ENCODE peak calls at places on chromosomes 13 and 19, in ten cellular contexts. V, X, J, N, Q, W, O, E, C and L are unnamed samples.

GRCh38 chr19:38006361-38007045 is 99.5 kb downstream of the SIPA1L3 start:
- DNase-seq in X (no peak), W (no peak), Q (no peak), J (no peak), C (no peak), V (no peak), N (no peak), O (no peak), E (no peak), L (no peak)

GRCh38 chr13:41694902-41695301 is 237.6 kb downstream of the RGCC start:
- DNase-seq in J (peak; percentile 87), E (no peak), V (no peak), Q (peak; percentile 53), N (peak; percentile 70), O (peak; percentile 24), C (peak; percentile 74), X (no peak), W (peak; percentile 55), L (peak; percentile 25)

GRCh38 chr13:39095500-39095899 is 57.2 kb downstream of the NHLRC3 start:
- DNase-seq in V (no peak), C (no peak), W (no peak), Q (no peak), O (peak; percentile 22), E (no peak), N (no peak), J (no peak), X (no peak), L (no peak)

GRCh38 chr13:88895261-88895941 is 1224.2 kb downstream of the SLITRK5 start:
- DNase-seq in O (no peak), W (no peak), C (peak; percentile 16), V (peak; percentile 56), E (no peak), Q (no peak), X (no peak), J (no peak), N (no peak), L (no peak)

GRCh38 chr19:10501971-10502523 is 1.1 kb downstream of the KEAP1 start:
- DNase-seq in W (peak; percentile 76), Q (peak; percentile 85), C (peak; percentile 86), E (peak; percentile 54), J (peak; percentile 67), N (no peak), X (peak; percentile 45), V (peak; percentile 74), O (peak; percentile 75), L (peak; percentile 89)

GRCh38 chr13:99723847-99724246 is 222.6 kb downstream of the TM9SF2 start:
- DNase-seq in Q (no peak), O (no peak), W (no peak), C (no peak), E (peak; percentile 66), X (no peak), J (no peak), N (no peak), V (no peak), L (no peak)

GRCh38 chr13:109871018-109871370 is 84.6 kb upstream of the IRS2 start:
- DNase-seq in C (no peak), N (no peak), W (no peak), Q (no peak), E (no peak), V (no peak), X (no peak), J (peak; percentile 59), O (no peak), L (no peak)

GRCh38 chr13:98657506-98658085 is 80.7 kb upstream of the STK24 start:
- DNase-seq in E (no peak), N (no peak), C (no peak), V (no peak), W (no peak), O (no peak), Q (no peak), X (no peak), J (no peak), L (no peak)

GRCh38 chr13:79805317-79805716 is 324.4 kb downstream of the NDFIP2 start:
- DNase-seq in C (no peak), J (no peak), N (no peak), E (peak; percentile 15), X (no peak), V (no peak), O (no peak), W (no peak), Q (no peak), L (no peak)

GRCh38 chr13:63161219-63161618 is 1745.6 kb upstream of the PCDH20 start:
- DNase-seq in V (no peak), O (no peak), Q (no peak), N (no peak), X (no peak), J (no peak), E (no peak), W (no peak), C (no peak), L (no peak)

GRCh38 chr13:95188128-95188527 is 113.1 kb downstream of the ABCC4 start:
- DNase-seq in O (no peak), N (no peak), V (no peak), W (no peak), J (no peak), X (no peak), C (no peak), E (no peak), Q (no peak), L (no peak)

GRCh38 chr19:47459477-47459876 is 12.2 kb downstream of the SLC8A2 start:
- DNase-seq in O (no peak), Q (no peak), V (no peak), J (no peak), C (no peak), X (no peak), E (no peak), W (no peak), N (no peak), L (no peak)

GRCh38 chr19:47465957-47466356 is 5.7 kb downstream of the SLC8A2 start:
- DNase-seq in E (no peak), N (no peak), W (no peak), V (no peak), C (no peak), Q (no peak), J (no peak), X (no peak), O (no peak), L (no peak)

GRCh38 chr19:47458672-47459071 is 13.0 kb downstream of the SLC8A2 start:
- DNase-seq in Q (no peak), V (no peak), J (no peak), X (no peak), N (no peak), O (no peak), W (no peak), C (no peak), E (no peak), L (no peak)

GRCh38 chr19:47464619-47465018 is 7.1 kb downstream of the SLC8A2 start:
- DNase-seq in N (no peak), E (no peak), C (no peak), J (no peak), V (no peak), W (no peak), Q (no peak), O (no peak), X (no peak), L (no peak)

DNA sequence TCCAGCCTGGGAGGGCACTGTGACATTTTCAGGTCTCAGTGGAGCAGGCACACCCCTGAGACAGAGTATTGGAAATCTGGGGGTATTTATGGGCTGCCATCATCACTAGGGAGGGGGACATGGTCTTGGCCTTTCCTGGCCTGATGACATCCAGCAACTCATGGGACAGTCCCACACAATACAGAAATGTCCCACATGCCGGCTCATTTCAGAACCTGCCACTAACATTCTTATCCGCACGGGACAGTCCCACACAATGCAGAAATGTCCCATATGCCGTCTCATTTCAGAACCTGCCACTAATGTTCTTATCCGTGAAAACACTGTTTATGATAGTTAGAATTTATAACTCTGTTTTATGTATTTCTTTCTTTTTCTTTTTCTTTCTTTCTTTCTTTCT is 9.8 kb downstream of the SLC8A2 start:
- DNase-seq in V (no peak), N (no peak), E (no peak), C (no peak), J (no peak), Q (no peak), W (no peak), X (no peak), O (no peak), L (no peak)
- TF ChIP-seq CTCF in V (no peak), N (no peak), E (no peak), C (no peak), J (no peak), Q (no peak), W (no peak), X (no peak), O (no peak), L (no peak)

GRCh38 chr13:107977175-107977574 is 238.2 kb downstream of the LIG4 start:
- DNase-seq in E (no peak), X (no peak), W (no peak), N (no peak), J (no peak), C (no peak), O (no peak), Q (no peak), V (no peak), L (no peak)
- TF ChIP-seq CTCF in E (no peak), X (no peak), W (no peak), N (no peak), J (no peak), C (no peak), O (no peak), Q (no peak), V (no peak), L (no peak)

GRCh38 chr13:87671824-87672603 is 843 bp downstream of the SLITRK5 start:
- DNase-seq in X (peak; percentile 65), N (no peak), E (peak; percentile 62), O (peak; percentile 21), V (peak; percentile 59), Q (no peak), W (no peak), J (no peak), C (no peak), L (peak; percentile 7)

GRCh38 chr13:87669379-87669978 is 1.7 kb upstream of the SLITRK5 start:
- DNase-seq in Q (no peak), N (no peak), V (peak; percentile 40), W (no peak), J (peak; percentile 59), E (peak; percentile 56), C (peak; percentile 54), O (peak; percentile 42), X (no peak), L (no peak)

GRCh38 chr13:87674143-87674772 is 3.1 kb downstream of the SLITRK5 start:
- DNase-seq in C (no peak), X (no peak), Q (no peak), V (no peak), N (no peak), O (peak; percentile 5), W (peak; percentile 4), E (peak; percentile 57), J (no peak), L (no peak)

GRCh38 chr13:87667686-87668085 is 3.5 kb upstream of the SLITRK5 start:
- DNase-seq in X (no peak), J (peak; percentile 32), E (no peak), V (no peak), W (no peak), Q (no peak), N (no peak), C (no peak), O (no peak), L (no peak)

GRCh38 chr13:87671031-87671823 is at the start of gene SLITRK5:
- DNase-seq in V (peak; percentile 90), J (peak; percentile 74), N (no peak), X (peak; percentile 87), O (peak; percentile 84), Q (peak; percentile 71), E (peak; percentile 90), W (peak; percentile 50), C (peak; percentile 69), L (peak; percentile 69)
- TF ChIP-seq CTCF in V (peak; percentile 85), J (peak; percentile 74), N (peak; percentile 88), X (peak; percentile 70), O (peak; percentile 84), Q (peak; percentile 79), E (peak; percentile 82), W (no peak), C (peak; percentile 85), L (peak; percentile 75)

GRCh38 chr13:61045197-61045596 is 370.5 kb downstream of the PCDH20 start:
- DNase-seq in Q (no peak), W (no peak), C (no peak), J (no peak), V (no peak), E (no peak), O (no peak), N (no peak), X (no peak), L (no peak)
- TF ChIP-seq CTCF in Q (no peak), W (no peak), C (no peak), J (no peak), V (no peak), E (no peak), O (no peak), N (no peak), X (no peak), L (no peak)